ENCODE peak calls at places on chromosome 9, in five cellular contexts. One of them, this sample, is unnamed.

GRCh38 chr9:8733096-8733954 is 933.7 kb upstream of the DMAC1 start:
- DNase-seq in left ventricle myocardium inferior: peak
- DNase-seq in lower lobe of right lung: no peak
- DNase-seq in fibroblast of the aortic adventitia: peak
- DNase-seq in astrocyte of the cerebellum: peak
- DNase-seq in this sample: no peak

GRCh38 chr9:81125446-81126092 is 563.8 kb downstream of the TLE1 start:
- DNase-seq in left ventricle myocardium inferior: no peak
- DNase-seq in lower lobe of right lung: no peak
- DNase-seq in astrocyte of the cerebellum: no peak
- DNase-seq in fibroblast of the aortic adventitia: peak
- DNase-seq in this sample: no peak

GRCh38 chr9:90508940-90509339 is 133.7 kb downstream of the DIRAS2 start:
- DNase-seq in left ventricle myocardium inferior: no peak
- DNase-seq in fibroblast of the aortic adventitia: no peak
- DNase-seq in lower lobe of right lung: no peak
- DNase-seq in astrocyte of the cerebellum: no peak
- DNase-seq in this sample: no peak

GRCh38 chr9:112332272-112332671 is 1.1 kb downstream of the PTBP3 start:
- DNase-seq in fibroblast of the aortic adventitia: peak
- DNase-seq in astrocyte of the cerebellum: no peak
- DNase-seq in lower lobe of right lung: no peak
- DNase-seq in left ventricle myocardium inferior: no peak
- DNase-seq in this sample: no peak

GRCh38 chr9:35193762-35194161 is 32.0 kb downstream of the UNC13B start:
- DNase-seq in lower lobe of right lung: no peak
- DNase-seq in astrocyte of the cerebellum: no peak
- DNase-seq in fibroblast of the aortic adventitia: peak
- DNase-seq in left ventricle myocardium inferior: no peak
- DNase-seq in this sample: no peak

GRCh38 chr9:112793213-112793810 is 42.8 kb downstream of the SNX30 start:
- DNase-seq in lower lobe of right lung: peak
- DNase-seq in fibroblast of the aortic adventitia: peak
- DNase-seq in left ventricle myocardium inferior: peak
- DNase-seq in astrocyte of the cerebellum: no peak
- DNase-seq in this sample: no peak

GRCh38 chr9:117763314-117763713 is 59.1 kb downstream of the TLR4 start:
- DNase-seq in fibroblast of the aortic adventitia: peak
- DNase-seq in lower lobe of right lung: no peak
- DNase-seq in left ventricle myocardium inferior: no peak
- DNase-seq in astrocyte of the cerebellum: no peak
- DNase-seq in this sample: peak

GRCh38 chr9:96321515-96321914 is 19.5 kb upstream of the HSD17B3 start:
- DNase-seq in fibroblast of the aortic adventitia: no peak
- DNase-seq in left ventricle myocardium inferior: no peak
- DNase-seq in astrocyte of the cerebellum: no peak
- DNase-seq in lower lobe of right lung: no peak
- DNase-seq in this sample: no peak

GRCh38 chr9:12684923-12685468 is 8.2 kb upstream of the TYRP1 start:
- DNase-seq in left ventricle myocardium inferior: no peak
- DNase-seq in fibroblast of the aortic adventitia: peak
- DNase-seq in astrocyte of the cerebellum: no peak
- DNase-seq in lower lobe of right lung: no peak
- DNase-seq in this sample: no peak

GRCh38 chr9:77751341-77752091 is 103.4 kb upstream of the GNA14 start:
- DNase-seq in fibroblast of the aortic adventitia: peak
- DNase-seq in left ventricle myocardium inferior: no peak
- DNase-seq in astrocyte of the cerebellum: peak
- DNase-seq in lower lobe of right lung: no peak
- DNase-seq in this sample: peak

GRCh38 chr9:129520082-129520481 is 100.8 kb downstream of the C9orf50 start:
- DNase-seq in astrocyte of the cerebellum: no peak
- DNase-seq in lower lobe of right lung: no peak
- DNase-seq in left ventricle myocardium inferior: no peak
- DNase-seq in fibroblast of the aortic adventitia: no peak
- DNase-seq in this sample: no peak

GRCh38 chr9:129523953-129524847 is 96.7 kb downstream of the C9orf50 start:
- DNase-seq in left ventricle myocardium inferior: no peak
- DNase-seq in fibroblast of the aortic adventitia: no peak
- DNase-seq in lower lobe of right lung: no peak
- DNase-seq in astrocyte of the cerebellum: no peak
- DNase-seq in this sample: no peak

GRCh38 chr9:129524848-129525345 is 96.0 kb downstream of the C9orf50 start:
- DNase-seq in left ventricle myocardium inferior: no peak
- DNase-seq in astrocyte of the cerebellum: no peak
- DNase-seq in fibroblast of the aortic adventitia: no peak
- DNase-seq in lower lobe of right lung: peak
- DNase-seq in this sample: no peak

GRCh38 chr9:129520981-129521380 is 99.9 kb downstream of the C9orf50 start:
- DNase-seq in lower lobe of right lung: no peak
- DNase-seq in fibroblast of the aortic adventitia: no peak
- DNase-seq in astrocyte of the cerebellum: no peak
- DNase-seq in left ventricle myocardium inferior: no peak
- DNase-seq in this sample: no peak

GRCh38 chr9:129522351-129522750 is 98.5 kb downstream of the C9orf50 start:
- DNase-seq in lower lobe of right lung: no peak
- DNase-seq in fibroblast of the aortic adventitia: no peak
- DNase-seq in left ventricle myocardium inferior: no peak
- DNase-seq in astrocyte of the cerebellum: no peak
- DNase-seq in this sample: no peak
- H3K4me3 ChIP-seq in lower lobe of right lung: no peak
- H3K4me3 ChIP-seq in fibroblast of the aortic adventitia: no peak
- H3K4me3 ChIP-seq in left ventricle myocardium inferior: no peak
- H3K4me3 ChIP-seq in astrocyte of the cerebellum: no peak
- H3K4me3 ChIP-seq in this sample: no peak

DNA sequence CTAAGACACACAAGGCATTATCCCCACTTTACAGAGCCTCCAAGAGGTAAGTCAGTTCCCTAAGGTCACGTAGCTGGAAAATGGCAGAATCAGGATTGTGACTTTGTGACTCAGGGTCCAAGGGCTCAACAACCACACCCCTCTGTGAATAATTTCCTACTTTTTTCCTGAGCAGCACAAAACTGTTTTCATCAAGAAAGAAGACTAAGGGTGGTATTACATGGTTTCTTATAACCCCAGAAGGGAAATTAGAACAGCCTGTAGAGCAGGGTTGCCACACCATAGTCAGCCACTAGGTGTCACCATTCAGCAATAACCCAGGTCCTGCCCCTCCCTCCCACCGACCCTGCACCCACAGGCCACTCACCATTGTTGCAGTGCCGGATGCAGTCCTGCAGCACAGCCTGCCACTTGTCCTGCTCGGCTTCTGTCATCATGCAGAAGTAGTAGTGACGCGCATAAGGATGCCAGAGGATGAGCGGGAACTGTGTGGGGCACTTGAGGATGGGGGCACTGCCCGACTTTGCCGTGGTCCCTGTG is 72.1 kb downstream of the LRSAM1 start:
- DNase-seq in astrocyte of the cerebellum: no peak
- DNase-seq in lower lobe of right lung: no peak
- DNase-seq in fibroblast of the aortic adventitia: peak
- DNase-seq in left ventricle myocardium inferior: no peak
- DNase-seq in this sample: no peak
- TF ChIP-seq CTCF in astrocyte of the cerebellum: peak
- TF ChIP-seq CTCF in lower lobe of right lung: peak
- TF ChIP-seq CTCF in fibroblast of the aortic adventitia: peak
- TF ChIP-seq CTCF in left ventricle myocardium inferior: peak
- TF ChIP-seq CTCF in this sample: peak

GRCh38 chr9:134475051-134475790 is 149.0 kb downstream of the RXRA start:
- DNase-seq in astrocyte of the cerebellum: no peak
- DNase-seq in lower lobe of right lung: peak
- DNase-seq in left ventricle myocardium inferior: peak
- DNase-seq in fibroblast of the aortic adventitia: peak
- DNase-seq in this sample: no peak

GRCh38 chr9:134476256-134476941 is 150.1 kb downstream of the RXRA start:
- DNase-seq in left ventricle myocardium inferior: no peak
- DNase-seq in lower lobe of right lung: no peak
- DNase-seq in fibroblast of the aortic adventitia: no peak
- DNase-seq in astrocyte of the cerebellum: no peak
- DNase-seq in this sample: no peak

GRCh38 chr9:134476942-134477335 is 150.7 kb downstream of the RXRA start:
- DNase-seq in astrocyte of the cerebellum: no peak
- DNase-seq in lower lobe of right lung: no peak
- DNase-seq in fibroblast of the aortic adventitia: no peak
- DNase-seq in left ventricle myocardium inferior: no peak
- DNase-seq in this sample: no peak

GRCh38 chr9:134477927-134478326 is 151.7 kb downstream of the RXRA start:
- DNase-seq in lower lobe of right lung: no peak
- DNase-seq in astrocyte of the cerebellum: no peak
- DNase-seq in fibroblast of the aortic adventitia: no peak
- DNase-seq in left ventricle myocardium inferior: no peak
- DNase-seq in this sample: no peak

DNA sequence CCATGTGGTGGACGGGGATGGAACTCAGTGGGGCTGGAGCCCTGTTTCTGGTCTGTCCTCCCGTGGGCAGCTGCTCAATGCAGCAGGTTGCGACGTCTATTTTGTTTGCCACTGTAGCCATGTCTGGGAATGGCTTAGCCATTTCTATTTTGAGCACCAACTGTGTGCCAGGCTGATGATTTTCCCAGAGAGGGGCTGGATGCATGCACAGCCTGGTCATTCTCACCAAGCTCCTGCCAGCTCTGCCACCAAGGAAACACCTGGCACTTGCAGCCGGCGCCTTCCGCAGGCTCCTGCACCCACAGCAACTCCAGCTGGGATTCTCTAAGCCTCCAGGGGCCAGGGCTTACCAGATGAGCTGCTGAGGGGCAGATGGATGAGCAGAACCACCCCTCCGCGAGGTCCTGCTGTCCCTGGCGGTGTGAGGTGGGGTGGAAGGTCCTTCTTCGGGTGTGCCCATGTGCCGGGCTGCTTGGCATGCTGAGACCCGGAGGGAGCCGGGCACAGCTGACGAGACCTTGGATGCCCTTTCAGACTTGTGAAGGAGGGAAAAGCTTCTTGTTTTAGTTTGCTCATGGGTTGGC is 151.2 kb downstream of the RXRA start:
- DNase-seq in lower lobe of right lung: no peak
- DNase-seq in fibroblast of the aortic adventitia: no peak
- DNase-seq in astrocyte of the cerebellum: no peak
- DNase-seq in left ventricle myocardium inferior: no peak
- DNase-seq in this sample: no peak
- H3K4me3 ChIP-seq in lower lobe of right lung: no peak
- H3K4me3 ChIP-seq in fibroblast of the aortic adventitia: no peak
- H3K4me3 ChIP-seq in astrocyte of the cerebellum: no peak
- H3K4me3 ChIP-seq in left ventricle myocardium inferior: no peak
- H3K4me3 ChIP-seq in this sample: no peak

DNA sequence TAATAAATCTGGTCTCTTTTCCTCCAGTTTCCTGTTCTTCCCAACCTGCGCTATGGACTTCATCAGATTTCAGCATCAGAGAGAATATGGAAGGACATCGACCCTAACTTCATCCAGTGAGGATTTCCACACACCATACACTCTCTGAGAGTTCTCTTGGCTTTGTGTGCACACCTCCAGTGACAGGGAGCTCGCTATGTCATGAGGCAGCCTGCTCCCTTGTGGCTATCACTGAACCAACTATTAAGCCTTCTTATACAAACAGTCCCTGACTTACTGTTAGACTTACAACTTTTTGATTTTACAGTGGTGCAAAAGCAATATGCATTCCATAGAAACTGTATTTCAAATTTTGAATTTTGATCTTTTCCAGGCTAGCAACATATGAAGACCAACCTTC is 12.2 kb upstream of the B4GALT1 start:
- DNase-seq in fibroblast of the aortic adventitia: no peak
- DNase-seq in lower lobe of right lung: no peak
- DNase-seq in astrocyte of the cerebellum: no peak
- DNase-seq in left ventricle myocardium inferior: no peak
- DNase-seq in this sample: no peak
- TF ChIP-seq CTCF in fibroblast of the aortic adventitia: no peak
- TF ChIP-seq CTCF in lower lobe of right lung: no peak
- TF ChIP-seq CTCF in astrocyte of the cerebellum: no peak
- TF ChIP-seq CTCF in left ventricle myocardium inferior: no peak
- TF ChIP-seq CTCF in this sample: no peak

GRCh38 chr9:120889606-120890396 is 12.8 kb upstream of the PHF19 start:
- DNase-seq in lower lobe of right lung: no peak
- DNase-seq in astrocyte of the cerebellum: no peak
- DNase-seq in left ventricle myocardium inferior: no peak
- DNase-seq in fibroblast of the aortic adventitia: no peak
- DNase-seq in this sample: no peak
- H3K4me3 ChIP-seq in lower lobe of right lung: no peak
- H3K4me3 ChIP-seq in astrocyte of the cerebellum: no peak
- H3K4me3 ChIP-seq in left ventricle myocardium inferior: no peak
- H3K4me3 ChIP-seq in fibroblast of the aortic adventitia: no peak
- H3K4me3 ChIP-seq in this sample: no peak

GRCh38 chr9:7597716-7598115 is 201.9 kb downstream of the DMAC1 start:
- DNase-seq in left ventricle myocardium inferior: no peak
- DNase-seq in astrocyte of the cerebellum: no peak
- DNase-seq in fibroblast of the aortic adventitia: no peak
- DNase-seq in lower lobe of right lung: no peak
- DNase-seq in this sample: no peak

GRCh38 chr9:7591501-7591900 is 208.1 kb downstream of the DMAC1 start:
- DNase-seq in astrocyte of the cerebellum: no peak
- DNase-seq in left ventricle myocardium inferior: no peak
- DNase-seq in fibroblast of the aortic adventitia: no peak
- DNase-seq in lower lobe of right lung: no peak
- DNase-seq in this sample: no peak

DNA sequence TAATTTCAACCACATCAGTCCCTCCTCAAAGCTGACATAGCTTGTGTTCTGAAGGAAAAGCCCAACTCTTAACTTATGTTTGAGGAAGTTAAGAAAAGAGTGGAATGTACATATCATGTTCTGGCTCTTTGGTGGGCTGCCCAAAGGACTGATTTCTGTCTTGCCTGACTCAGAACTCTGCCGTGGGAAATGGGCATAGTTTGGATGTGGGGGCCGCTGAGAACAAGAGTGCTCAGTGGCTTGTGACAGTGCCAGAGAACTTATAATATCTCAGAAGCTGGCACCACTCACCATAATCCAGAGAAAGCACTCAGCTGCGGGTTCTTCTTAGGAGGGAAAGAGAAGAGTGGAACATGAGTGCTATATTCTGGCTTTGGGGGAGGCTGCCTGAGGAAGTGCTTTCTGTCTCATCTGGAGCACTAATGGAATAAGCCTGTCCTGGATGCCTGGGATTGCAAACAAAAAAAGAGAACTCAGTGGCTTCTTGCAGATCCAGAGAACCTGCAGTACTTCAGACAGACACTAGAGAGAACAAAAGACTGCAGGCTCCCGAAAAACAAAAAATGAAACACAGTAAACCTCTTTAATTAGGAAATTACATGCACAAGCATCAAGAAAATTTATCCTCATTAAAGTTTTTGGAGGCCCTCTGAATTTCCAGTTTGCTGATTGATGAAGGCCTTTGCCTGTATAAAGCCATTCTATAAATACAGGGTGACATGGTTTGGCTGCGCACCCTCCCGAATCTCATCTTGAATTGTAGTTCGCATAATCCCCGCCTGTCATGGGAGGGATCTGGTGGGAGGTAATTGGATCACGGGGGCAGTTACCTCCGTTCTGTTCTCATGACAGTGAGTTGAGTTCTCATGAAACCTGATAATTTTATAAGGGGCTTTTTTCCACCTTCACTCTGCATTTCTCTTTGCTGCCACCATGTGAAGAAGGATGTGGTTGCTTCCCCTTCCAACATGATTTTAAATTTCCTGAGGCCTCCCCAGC is 207.0 kb downstream of the DMAC1 start:
- DNase-seq in fibroblast of the aortic adventitia: no peak
- DNase-seq in lower lobe of right lung: no peak
- DNase-seq in left ventricle myocardium inferior: no peak
- DNase-seq in astrocyte of the cerebellum: no peak
- DNase-seq in this sample: no peak
- TF ChIP-seq CTCF in fibroblast of the aortic adventitia: peak
- TF ChIP-seq CTCF in lower lobe of right lung: no peak
- TF ChIP-seq CTCF in left ventricle myocardium inferior: no peak
- TF ChIP-seq CTCF in astrocyte of the cerebellum: peak
- TF ChIP-seq CTCF in this sample: no peak